ENCODE peak calls at places on chromosomes 5 and 9, in six cellular contexts. W is right atrium auricular region; G is T-cell; P is CD4-positive, alpha-beta T cell; X is natural killer cell treated with Interleukin-12 subunit alpha and Interleukin-12 subunit beta and Interleukin-15 and Interleukin-18, amount 100 ng/mL, for 72 hours; V is GM13976. A is an unnamed sample.

GRCh38 chr5:38734353-38734752 is 111.5 kb upstream of the OSMR start:
- DNase-seq in G (no peak), P (no peak), W (no peak), X (no peak), V (no peak), A (no peak)

GRCh38 chr9:129058965-129059795 is 21.7 kb upstream of the DOLPP1 start:
- DNase-seq in V (no peak), G (no peak), X (no peak), P (no peak), W (no peak), A (peak)

GRCh38 chr9:121736147-121736721 is 84.8 kb downstream of the DAB2IP start:
- DNase-seq in P (no peak), W (peak), X (no peak), V (peak), G (no peak), A (no peak)

GRCh38 chr5:113693205-113693553 is 179.7 kb downstream of the YTHDC2 start:
- DNase-seq in W (no peak), V (no peak), P (no peak), G (no peak), X (no peak), A (no peak)

GRCh38 chr5:40605295-40605958 is 74.3 kb upstream of the PTGER4 start:
- DNase-seq in V (no peak), P (no peak), G (peak), W (no peak), X (no peak), A (peak)

GRCh38 chr5:110757118-110757729 is 18.4 kb downstream of the SLC25A46 start:
- DNase-seq in V (no peak), W (no peak), X (no peak), G (peak), P (no peak), A (peak)

GRCh38 chr5:17000296-17000939 is 64.3 kb upstream of the MYO10 start:
- DNase-seq in V (no peak), X (no peak), W (no peak), G (no peak), P (no peak), A (peak)

GRCh38 chr9:80605129-80605528 is 1033.4 kb downstream of the TLE4 start:
- DNase-seq in P (no peak), G (no peak), X (no peak), W (no peak), V (no peak), A (peak)

GRCh38 chr9:14616188-14616982 is 76.8 kb downstream of the ZDHHC21 start:
- DNase-seq in P (no peak), W (no peak), V (no peak), G (no peak), X (no peak), A (peak)

GRCh38 chr9:126722252-126722921 is 82.5 kb upstream of the ZBTB43 start:
- DNase-seq in P (peak), W (no peak), G (peak), X (peak), V (peak), A (peak)

GRCh38 chr9:38182321-38182720 is 113.3 kb upstream of the SHB start:
- DNase-seq in V (no peak), X (no peak), P (no peak), W (no peak), G (no peak), A (no peak)

GRCh38 chr5:83277953-83278352 is 193.6 kb upstream of the VCAN start:
- DNase-seq in X (no peak), P (no peak), W (no peak), G (no peak), V (peak), A (no peak)

GRCh38 chr9:32940740-32941139 is 60.7 kb downstream of the APTX start:
- DNase-seq in X (no peak), G (no peak), W (no peak), P (no peak), V (no peak), A (no peak)

GRCh38 chr5:1751864-1752822 is 47.5 kb downstream of the MRPL36 start:
- DNase-seq in V (no peak), W (no peak), P (no peak), G (no peak), X (no peak), A (no peak)

GRCh38 chr5:150461231-150461630 is 11.7 kb upstream of the RPS14 start:
- DNase-seq in X (no peak), P (no peak), G (no peak), W (no peak), V (peak), A (no peak)

GRCh38 chr5:9835121-9835770 is 205.1 kb upstream of the TAS2R1 start:
- DNase-seq in X (no peak), W (no peak), P (no peak), G (no peak), V (no peak), A (no peak)

GRCh38 chr9:134132208-134132870 is 3.5 kb upstream of the WDR5 start:
- DNase-seq in W (no peak), P (no peak), G (no peak), V (no peak), X (peak), A (no peak)

GRCh38 chr5:107268241-107268640 is 402.5 kb downstream of the EFNA5 start:
- DNase-seq in X (no peak), P (no peak), W (no peak), G (no peak), V (no peak), A (peak)

GRCh38 chr5:83035373-83036170 is 41.6 kb downstream of the TMEM167A start:
- DNase-seq in P (no peak), W (no peak), X (no peak), V (no peak), G (no peak), A (no peak)

GRCh38 chr5:16713386-16713928 is 96.7 kb upstream of the RETREG1 start:
- DNase-seq in X (no peak), W (no peak), V (no peak), P (no peak), G (no peak), A (peak)

A was measured in astrocyte.